ENCODE peak calls at places on chromosomes 6 and 20, in six cellular contexts. Q is K562, O is A549, W is endothelial cell of umbilical vein, A is HepG2, I is GM12878. Y is an unnamed sample.

GRCh38 chr6:25232478-25232877 is 46.7 kb upstream of the CARMIL1 start:
- DNase-seq in I (no peak), Q (no peak), A (no peak), W (no peak), O (no peak), Y (no peak)

GRCh38 chr20:42308980-42309524 is 690.9 kb upstream of the CHD6 start:
- DNase-seq in I (no peak), A (no peak), W (no peak), O (no peak), Q (no peak), Y (no peak)

GRCh38 chr6:145903356-145904102 is 60.6 kb downstream of the SHPRH start:
- DNase-seq in Q (no peak), I (no peak), O (peak), A (peak), W (no peak), Y (no peak)

GRCh38 chr20:37776049-37776448 is 82.2 kb downstream of the CTNNBL1 start:
- DNase-seq in Q (no peak), W (no peak), O (no peak), A (no peak), I (no peak), Y (no peak)

GRCh38 chr6:129317931-129318820 is 391.8 kb downstream of the ARHGAP18 start:
- DNase-seq in Q (no peak), O (peak), I (no peak), A (no peak), W (peak), Y (no peak)

GRCh38 chr20:50919567-50919966 is 11.7 kb downstream of the ADNP start:
- DNase-seq in I (no peak), A (no peak), O (peak), W (no peak), Q (peak), Y (no peak)

GRCh38 chr20:22411568-22412450 is 172.6 kb downstream of the FOXA2 start:
- DNase-seq in Q (peak), O (peak), W (no peak), I (no peak), A (peak), Y (peak)

GRCh38 chr6:27775796-27776184 is 136.4 kb downstream of the OR2B2 start:
- DNase-seq in A (no peak), W (no peak), O (no peak), I (no peak), Q (no peak), Y (peak)

GRCh38 chr20:63891061-63892002 is 3.6 kb upstream of the DNAJC5 start:
- DNase-seq in Q (no peak), O (no peak), W (no peak), A (no peak), I (no peak), Y (peak)

GRCh38 chr6:11277275-11278206 is 45.1 kb upstream of the NEDD9 start:
- DNase-seq in O (peak), A (peak), Q (no peak), W (peak), I (peak), Y (no peak)

GRCh38 chr6:64040118-64040517 is 404.5 kb downstream of the PHF3 start:
- DNase-seq in Q (no peak), O (no peak), I (no peak), A (no peak), W (no peak), Y (no peak)

GRCh38 chr20:1357921-1358671 is 29.2 kb upstream of the SDCBP2 start:
- DNase-seq in W (no peak), I (no peak), A (no peak), Q (no peak), O (no peak), Y (no peak)

GRCh38 chr6:136969433-136969832 is 47.3 kb downstream of the SLC35D3 start:
- DNase-seq in Q (no peak), I (no peak), O (no peak), A (no peak), W (no peak), Y (no peak)

GRCh38 chr20:32112862-32113261 is 3.3 kb downstream of the TM9SF4 start:
- DNase-seq in W (no peak), O (no peak), A (no peak), I (no peak), Q (peak), Y (peak)

GRCh38 chr20:39954585-39954984 is 734.5 kb downstream of the MAFB start:
- DNase-seq in I (no peak), A (no peak), W (no peak), Q (no peak), O (no peak), Y (no peak)

GRCh38 chr20:57500235-57500634 is 24.7 kb downstream of the CTCFL start:
- DNase-seq in O (no peak), A (no peak), Q (no peak), I (no peak), W (no peak), Y (no peak)

GRCh38 chr6:27468334-27468733 is 4.6 kb downstream of the ZNF184 start:
- DNase-seq in O (no peak), I (no peak), Q (no peak), W (no peak), A (no peak), Y (no peak)

GRCh38 chr6:33761922-33762629 is 15.4 kb upstream of the IP6K3 start:
- DNase-seq in W (peak), A (peak), Q (peak), I (no peak), O (peak), Y (peak)

GRCh38 chr6:63527658-63528514 is 44.4 kb upstream of the LOC128125822 start:
- DNase-seq in Q (no peak), O (peak), W (peak), A (peak), I (no peak), Y (no peak)

GRCh38 chr20:50921055-50921454 is 10.2 kb downstream of the ADNP start:
- DNase-seq in A (no peak), W (no peak), O (peak), Q (no peak), I (no peak), Y (no peak)

GRCh38 chr6:147156218-147156617 is 48.0 kb upstream of the STXBP5 start:
- DNase-seq in Q (peak), I (no peak), A (no peak), O (no peak), W (no peak), Y (peak)

GRCh38 chr6:100466410-100467143 is 1.9 kb upstream of the SIM1 start:
- DNase-seq in W (no peak), A (peak), I (no peak), Q (no peak), O (no peak), Y (no peak)

GRCh38 chr20:35226126-35226774 is at the start of gene MMP24:
- DNase-seq in A (no peak), Q (no peak), O (no peak), I (no peak), W (no peak), Y (no peak)

GRCh38 chr6:24205020-24205492 is 79.0 kb downstream of the NRSN1 start:
- DNase-seq in W (peak), O (peak), I (peak), A (peak), Q (peak), Y (peak)

GRCh38 chr6:158205220-158205944 is 37.2 kb downstream of the GTF2H5 start:
- DNase-seq in A (peak), Q (peak), O (no peak), I (no peak), W (no peak), Y (no peak)

GRCh38 chr20:10565922-10566897 is 107.6 kb downstream of the JAG1 start:
- DNase-seq in Q (no peak), A (peak), I (no peak), O (peak), W (peak), Y (no peak)

GRCh38 chr6:11484441-11484840 is 53.1 kb upstream of the TMEM170B start:
- DNase-seq in I (no peak), W (no peak), Q (no peak), A (no peak), O (no peak), Y (no peak)

GRCh38 chr6:125220712-125221111 is 67.1 kb downstream of the TPD52L1 start:
- DNase-seq in O (no peak), Q (no peak), W (no peak), A (no peak), I (no peak), Y (no peak)

GRCh38 chr6:79874531-79875132 is 72.7 kb downstream of the ELOVL4 start:
- DNase-seq in W (no peak), O (no peak), I (no peak), A (no peak), Q (no peak), Y (peak)

GRCh38 chr6:152534541-152534940 is 102.6 kb downstream of the SYNE1 start:
- DNase-seq in W (no peak), Q (no peak), A (no peak), O (no peak), I (no peak), Y (no peak)

GRCh38 chr6:132872923-132873322 is 58.6 kb downstream of the RPS12 start:
- DNase-seq in W (no peak), Q (no peak), O (no peak), I (peak), A (no peak), Y (no peak)

GRCh38 chr6:114049367-114049966 is 78.5 kb upstream of the HDAC2 start:
- DNase-seq in O (no peak), A (peak), Q (no peak), W (no peak), I (no peak), Y (no peak)

GRCh38 chr6:170128346-170128745 is 162.5 kb downstream of the DLL1 start:
- DNase-seq in I (no peak), Q (no peak), A (no peak), W (no peak), O (no peak), Y (no peak)

GRCh38 chr20:44014807-44015732 is 100.4 kb downstream of the TOX2 start:
- DNase-seq in A (no peak), I (no peak), Q (no peak), W (peak), O (no peak), Y (no peak)

GRCh38 chr20:44010162-44010704 is 95.6 kb downstream of the TOX2 start:
- DNase-seq in A (no peak), Q (peak), W (no peak), O (no peak), I (no peak), Y (peak)

GRCh38 chr20:44011251-44011940 is 96.7 kb downstream of the TOX2 start:
- DNase-seq in O (no peak), W (no peak), A (no peak), I (no peak), Q (no peak), Y (no peak)

GRCh38 chr20:44009679-44009992 is 95.0 kb downstream of the TOX2 start:
- DNase-seq in O (no peak), I (no peak), W (no peak), Q (no peak), A (no peak), Y (no peak)

GRCh38 chr20:44012466-44013226 is 98.0 kb downstream of the TOX2 start:
- DNase-seq in Q (no peak), O (no peak), I (no peak), W (no peak), A (no peak), Y (no peak)
- TF ChIP-seq MYC in Q (no peak), O (no peak), I (no peak), W (no peak), A (no peak), Y (no peak)

GRCh38 chr6:7542878-7543394 is 1.5 kb downstream of the DSP start:
- DNase-seq in Q (no peak), A (peak), I (no peak), O (peak), W (no peak), Y (peak)
- TF ChIP-seq MYC in Q (no peak), A (peak), I (no peak), O (no peak), W (no peak), Y (no peak)

DNA sequence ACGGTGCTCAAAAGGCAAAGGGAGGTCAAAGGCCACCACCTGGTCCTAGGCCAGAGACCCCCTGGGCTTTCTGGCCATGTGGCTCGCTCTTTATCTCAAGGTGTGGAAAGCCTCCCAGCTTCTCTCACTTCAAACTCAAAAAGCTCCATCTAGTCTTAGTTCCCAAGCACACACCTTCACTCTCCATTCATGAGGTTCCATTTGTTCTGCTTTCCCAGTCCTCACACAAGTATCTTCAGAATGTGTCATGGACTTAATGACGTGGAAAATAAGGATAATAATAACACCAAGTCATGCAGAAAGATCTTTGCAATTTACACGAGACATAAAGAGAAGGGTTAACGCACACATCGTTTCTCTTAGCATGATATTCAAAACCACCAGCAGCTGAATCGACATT is 219.3 kb downstream of the GMDS start:
- DNase-seq in I (no peak), A (no peak), W (no peak), O (no peak), Q (no peak), Y (no peak)
- TF ChIP-seq MYC in I (no peak), A (no peak), W (no peak), O (no peak), Q (no peak), Y (no peak)

GRCh38 chr6:16472349-16473069 is 234.1 kb downstream of the GMPR start:
- DNase-seq in W (peak), I (no peak), Q (no peak), O (no peak), A (peak), Y (no peak)

GRCh38 chr6:16474834-16475781 is 236.7 kb downstream of the GMPR start:
- DNase-seq in A (no peak), I (no peak), W (no peak), O (no peak), Q (no peak), Y (no peak)

GRCh38 chr6:16473908-16474791 is 235.8 kb downstream of the GMPR start:
- DNase-seq in O (no peak), W (no peak), A (no peak), Q (no peak), I (peak), Y (no peak)

GRCh38 chr6:16471898-16472297 is 233.5 kb downstream of the GMPR start:
- DNase-seq in W (no peak), I (no peak), O (no peak), Q (no peak), A (no peak), Y (no peak)

GRCh38 chr6:16473184-16473907 is 235.0 kb downstream of the GMPR start:
- DNase-seq in A (no peak), Q (no peak), W (no peak), I (peak), O (no peak), Y (no peak)
- TF ChIP-seq MYC in A (no peak), Q (no peak), W (no peak), I (no peak), O (no peak), Y (no peak)

GRCh38 chr6:13428528-13429405 is 58.6 kb downstream of the GFOD1 start:
- DNase-seq in W (no peak), O (no peak), A (no peak), Q (peak), I (peak), Y (no peak)

GRCh38 chr6:13425971-13426931 is 61.1 kb downstream of the GFOD1 start:
- DNase-seq in A (no peak), I (peak), Q (no peak), W (no peak), O (no peak), Y (no peak)

GRCh38 chr6:13429406-13429753 is 58.0 kb downstream of the GFOD1 start:
- DNase-seq in A (no peak), O (no peak), Q (no peak), W (peak), I (no peak), Y (no peak)

GRCh38 chr6:13427346-13427745 is 60.1 kb downstream of the GFOD1 start:
- DNase-seq in A (no peak), Q (no peak), I (peak), W (no peak), O (no peak), Y (no peak)

DNA sequence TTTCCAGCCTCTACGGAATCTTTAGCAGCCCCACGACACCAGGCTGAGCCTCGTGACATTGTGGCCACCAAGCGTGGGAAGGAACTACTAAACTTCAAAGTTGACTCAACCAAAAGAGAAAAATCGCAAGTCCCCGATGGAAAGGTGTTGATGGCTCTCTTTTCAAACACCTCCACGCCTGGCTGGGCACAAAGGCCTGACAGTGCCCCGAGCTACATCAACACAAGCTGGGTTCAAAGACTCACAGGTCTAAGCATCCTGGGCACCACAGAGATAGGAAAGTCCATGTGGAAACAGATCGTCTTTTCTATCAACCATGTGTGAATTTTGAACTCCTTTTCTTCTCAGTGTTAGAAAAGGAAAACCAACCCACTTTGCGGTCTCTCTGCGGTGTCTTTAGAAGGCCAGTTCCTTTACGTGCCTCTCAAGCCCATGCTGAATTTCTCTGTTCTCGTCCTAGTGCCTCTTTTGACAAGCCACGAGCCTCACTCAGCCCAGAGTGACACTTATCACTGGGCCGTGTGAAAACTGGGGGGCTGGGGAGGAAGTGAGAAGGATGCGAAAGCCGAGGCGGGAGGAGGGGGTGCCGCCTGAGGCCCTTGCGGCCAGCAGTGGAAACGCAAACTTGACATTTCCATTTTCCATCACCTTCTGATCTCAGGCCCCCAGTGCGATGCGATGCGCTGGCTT is 59.4 kb downstream of the GFOD1 start:
- DNase-seq in O (no peak), W (peak), I (peak), A (no peak), Q (peak), Y (no peak)
- TF ChIP-seq MYC in O (no peak), W (no peak), I (peak), A (no peak), Q (no peak), Y (no peak)

GRCh38 chr6:165663283-165663735 is 268 bp upstream of the PDE10A start:
- DNase-seq in Q (no peak), O (peak), W (peak), A (no peak), I (no peak), Y (no peak)

GRCh38 chr6:165661416-165662001 is 1.5 kb downstream of the PDE10A start:
- DNase-seq in I (no peak), A (no peak), Q (no peak), O (peak), W (no peak), Y (no peak)

GRCh38 chr6:165663736-165664552 is 903 bp upstream of the PDE10A start:
- DNase-seq in A (no peak), I (no peak), W (no peak), O (peak), Q (no peak), Y (no peak)

GRCh38 chr6:165662041-165662491 is 975 bp downstream of the PDE10A start:
- DNase-seq in Q (no peak), O (peak), I (no peak), W (no peak), A (no peak), Y (no peak)

GRCh38 chr6:165662671-165663282 is at the start of gene PDE10A:
- DNase-seq in O (peak), I (no peak), A (no peak), W (peak), Q (no peak), Y (no peak)
- TF ChIP-seq MYC in O (no peak), I (no peak), A (no peak), W (no peak), Q (no peak), Y (no peak)

GRCh38 chr6:49003348-49003747 is 459.7 kb downstream of the MMUT start:
- DNase-seq in W (no peak), A (no peak), I (no peak), Q (no peak), O (no peak), Y (no peak)

GRCh38 chr6:48998574-48998973 is 464.5 kb downstream of the MMUT start:
- DNase-seq in W (no peak), O (no peak), A (no peak), Q (no peak), I (no peak), Y (no peak)

GRCh38 chr6:48996461-48997119 is 466.5 kb downstream of the MMUT start:
- DNase-seq in A (no peak), Q (no peak), W (no peak), O (no peak), I (no peak), Y (no peak)

GRCh38 chr6:49004806-49005205 is 458.2 kb downstream of the MMUT start:
- DNase-seq in W (no peak), O (no peak), A (no peak), I (no peak), Q (no peak), Y (no peak)

DNA sequence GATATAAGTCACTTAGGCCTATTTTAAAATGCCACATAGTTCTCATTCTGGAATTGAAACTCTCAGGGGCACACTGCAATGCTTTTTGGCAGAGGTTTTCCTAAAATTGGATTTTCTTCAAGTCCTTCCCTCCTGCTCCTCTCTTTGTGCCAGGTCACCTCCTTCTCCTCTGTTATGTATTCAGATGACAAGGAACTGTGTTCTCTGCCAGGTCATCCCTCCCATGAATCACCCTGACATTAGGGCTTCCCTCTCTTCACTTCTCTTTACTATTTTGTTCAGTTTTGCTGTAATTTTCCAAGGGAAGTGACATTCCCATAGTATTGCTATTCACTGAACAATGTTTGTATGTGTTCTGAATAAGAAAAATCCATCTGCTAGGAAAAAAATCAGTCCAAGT is 461.2 kb downstream of the MMUT start:
- DNase-seq in O (peak), I (no peak), Q (no peak), A (no peak), W (no peak), Y (no peak)
- TF ChIP-seq MYC in O (no peak), I (no peak), Q (no peak), A (no peak), W (no peak), Y (no peak)

Y was measured in NB4.